ENCODE peak calls at places on chromosome 14, in ten cellular contexts. E, M, J, B, X, L, S, K, H and U are unnamed samples.

GRCh38 chr14:99537399-99537798 is 56.2 kb downstream of the CCNK start:
- DNase-seq in E (no peak), M (peak), J (peak), B (no peak), X (peak), L (no peak), S (no peak), K (no peak), H (no peak), U (no peak)

GRCh38 chr14:49297102-49297501 is 289.1 kb downstream of the RPS29 start:
- DNase-seq in E (no peak), M (no peak), J (no peak), B (no peak), X (no peak), L (no peak), S (no peak), K (no peak), H (no peak), U (no peak)

GRCh38 chr14:73283592-73284379 is 46.5 kb downstream of the PAPLN start:
- DNase-seq in E (no peak), M (peak), J (peak), B (no peak), X (peak), L (no peak), S (no peak), K (peak), H (no peak), U (no peak)

GRCh38 chr14:92964124-92965109 is 41.5 kb downstream of the CHGA start:
- DNase-seq in E (no peak), M (no peak), J (no peak), B (no peak), X (no peak), L (no peak), S (no peak), K (no peak), H (no peak), U (no peak)

GRCh38 chr14:20350280-20350679 is 6.8 kb downstream of the PARP2 start:
- DNase-seq in E (no peak), M (peak), J (no peak), B (no peak), X (peak), L (no peak), S (no peak), K (no peak), H (no peak), U (no peak)

GRCh38 chr14:26761532-26761931 is 163.7 kb upstream of the NOVA1 start:
- DNase-seq in E (no peak), M (no peak), J (no peak), B (no peak), X (no peak), L (no peak), S (no peak), K (no peak), H (no peak), U (no peak)

GRCh38 chr14:104555621-104556255 is 23.8 kb upstream of the C14orf180 start:
- DNase-seq in E (no peak), M (no peak), J (no peak), B (no peak), X (no peak), L (no peak), S (peak), K (no peak), H (no peak), U (no peak)

GRCh38 chr14:40630471-40630870 is 976.2 kb upstream of the LRFN5 start:
- DNase-seq in E (no peak), M (no peak), J (no peak), B (no peak), X (no peak), L (no peak), S (no peak), K (no peak), H (no peak), U (no peak)

GRCh38 chr14:51650721-51651387 is 856 bp upstream of the FRMD6 start:
- DNase-seq in E (peak), M (peak), J (no peak), B (no peak), X (no peak), L (no peak), S (peak), K (peak), H (no peak), U (no peak)

GRCh38 chr14:65412881-65413738 is 580 bp downstream of the FUT8 start:
- DNase-seq in E (peak), M (peak), J (peak), B (peak), X (peak), L (peak), S (no peak), K (peak), H (no peak), U (no peak)

GRCh38 chr14:51020024-51020710 is 74.7 kb downstream of the TRIM9 start:
- DNase-seq in E (no peak), M (no peak), J (no peak), B (no peak), X (no peak), L (peak), S (no peak), K (peak), H (no peak), U (no peak)

GRCh38 chr14:41229824-41230223 is 376.9 kb upstream of the LRFN5 start:
- DNase-seq in E (no peak), M (no peak), J (no peak), B (no peak), X (no peak), L (no peak), S (no peak), K (no peak), H (no peak), U (no peak)

GRCh38 chr14:68611611-68612010 is 181.3 kb downstream of the ZFP36L1 start:
- DNase-seq in E (no peak), M (no peak), J (no peak), B (no peak), X (no peak), L (no peak), S (no peak), K (no peak), H (no peak), U (no peak)

GRCh38 chr14:79044894-79045624 is 874.9 kb downstream of the NRXN3 start:
- DNase-seq in E (no peak), M (peak), J (peak), B (peak), X (peak), L (no peak), S (no peak), K (no peak), H (no peak), U (no peak)

GRCh38 chr14:80475074-80475473 is 263.8 kb upstream of the DIO2 start:
- DNase-seq in E (no peak), M (peak), J (no peak), B (no peak), X (peak), L (no peak), S (no peak), K (no peak), H (no peak), U (no peak)

GRCh38 chr14:103716091-103716801 is 636 bp downstream of the ZFYVE21 start:
- DNase-seq in E (no peak), M (peak), J (no peak), B (no peak), X (no peak), L (no peak), S (peak), K (peak), H (no peak), U (no peak)

GRCh38 chr14:53183611-53184010 is 30.5 kb upstream of the DDHD1 start:
- DNase-seq in E (no peak), M (peak), J (peak), B (no peak), X (peak), L (no peak), S (no peak), K (no peak), H (no peak), U (no peak)

GRCh38 chr14:96027356-96028335 is 11.5 kb upstream of the C14orf132 start:
- DNase-seq in E (peak), M (no peak), J (no peak), B (no peak), X (no peak), L (no peak), S (no peak), K (no peak), H (no peak), U (no peak)

GRCh38 chr14:49966971-49967630 is 74.2 kb downstream of the ARF6 start:
- DNase-seq in E (no peak), M (no peak), J (no peak), B (no peak), X (no peak), L (no peak), S (no peak), K (no peak), H (no peak), U (no peak)

GRCh38 chr14:55957950-55958349 is 160.3 kb upstream of the PELI2 start:
- DNase-seq in E (no peak), M (no peak), J (no peak), B (no peak), X (no peak), L (no peak), S (no peak), K (no peak), H (no peak), U (no peak)

GRCh38 chr14:62409909-62410308 is 635.3 kb downstream of the KCNH5 start:
- DNase-seq in E (no peak), M (peak), J (no peak), B (no peak), X (no peak), L (no peak), S (no peak), K (no peak), H (no peak), U (no peak)

GRCh38 chr14:96415559-96415958 is 23.6 kb downstream of the AK7 start:
- DNase-seq in E (no peak), M (no peak), J (no peak), B (no peak), X (no peak), L (no peak), S (no peak), K (no peak), H (no peak), U (no peak)

GRCh38 chr14:93078830-93079229 is 36.9 kb downstream of the ITPK1 start:
- DNase-seq in E (no peak), M (peak), J (no peak), B (no peak), X (peak), L (no peak), S (no peak), K (no peak), H (no peak), U (no peak)

GRCh38 chr14:92945959-92946846 is 23.3 kb downstream of the CHGA start:
- DNase-seq in E (no peak), M (peak), J (no peak), B (peak), X (no peak), L (no peak), S (peak), K (no peak), H (no peak), U (no peak)

GRCh38 chr14:99188721-99189120 is 83.3 kb downstream of the BCL11B start:
- DNase-seq in E (no peak), M (no peak), J (no peak), B (no peak), X (no peak), L (no peak), S (no peak), K (no peak), H (peak), U (no peak)

GRCh38 chr14:90532826-90533525 is 136.1 kb downstream of the CALM1 start:
- DNase-seq in E (no peak), M (no peak), J (no peak), B (no peak), X (no peak), L (no peak), S (no peak), K (no peak), H (no peak), U (no peak)

GRCh38 chr14:22104971-22105641 is 431.5 kb upstream of the OR4E1 start:
- DNase-seq in E (no peak), M (no peak), J (no peak), B (no peak), X (no peak), L (no peak), S (no peak), K (no peak), H (no peak), U (no peak)

GRCh38 chr14:59688224-59689170 is 111.9 kb upstream of the CCDC175 start:
- DNase-seq in E (no peak), M (peak), J (peak), B (peak), X (peak), L (no peak), S (peak), K (peak), H (no peak), U (no peak)

GRCh38 chr14:91985008-91985407 is 37.5 kb upstream of the FBLN5 start:
- DNase-seq in E (no peak), M (peak), J (no peak), B (no peak), X (peak), L (no peak), S (no peak), K (no peak), H (no peak), U (no peak)

GRCh38 chr14:102827716-102828115 is 50.5 kb downstream of the TRAF3 start:
- DNase-seq in E (no peak), M (no peak), J (peak), B (no peak), X (no peak), L (no peak), S (no peak), K (no peak), H (no peak), U (no peak)

GRCh38 chr14:102390064-102390463 is 27.3 kb downstream of the TECPR2 start:
- DNase-seq in E (no peak), M (peak), J (peak), B (no peak), X (no peak), L (no peak), S (no peak), K (no peak), H (no peak), U (no peak)

GRCh38 chr14:94594441-94594840 is 13.2 kb downstream of the SERPINA5 start:
- DNase-seq in E (no peak), M (no peak), J (no peak), B (no peak), X (no peak), L (no peak), S (no peak), K (no peak), H (no peak), U (no peak)

GRCh38 chr14:27435923-27436674 is 838.3 kb upstream of the NOVA1 start:
- DNase-seq in E (no peak), M (no peak), J (no peak), B (no peak), X (no peak), L (no peak), S (no peak), K (no peak), H (no peak), U (no peak)

GRCh38 chr14:32473476-32473875 is 144.4 kb downstream of the AKAP6 start:
- DNase-seq in E (peak), M (peak), J (peak), B (peak), X (peak), L (no peak), S (peak), K (no peak), H (no peak), U (no peak)

GRCh38 chr14:22837750-22838538 is 1.6 kb downstream of the MMP14 start:
- DNase-seq in E (peak), M (peak), J (no peak), B (no peak), X (peak), L (no peak), S (peak), K (no peak), H (no peak), U (no peak)